ENCODE peak calls at places on chromosomes 7 and 10, in eight cellular contexts. N, B, E, U, A, Z, R and C are unnamed samples.

GRCh38 chr10:76769161-76769560 is 868.4 kb downstream of the KCNMA1 start:
- DNase-seq in N (no peak), B (no peak), E (no peak), U (no peak), A (no peak), Z (no peak), R (no peak), C (no peak)

GRCh38 chr10:104924101-104924795 is 283.2 kb downstream of the SORCS3 start:
- DNase-seq in N (no peak), B (no peak), E (no peak), U (no peak), A (no peak), Z (no peak), R (no peak), C (no peak)

GRCh38 chr10:72611783-72612182 is 14.1 kb downstream of the MICU1 start:
- DNase-seq in N (no peak), B (no peak), E (no peak), U (no peak), A (no peak), Z (no peak), R (no peak), C (no peak)

GRCh38 chr10:128850647-128851046 is 616.4 kb upstream of the MGMT start:
- DNase-seq in N (no peak), B (no peak), E (no peak), U (no peak), A (no peak), Z (no peak), R (no peak), C (no peak)

GRCh38 chr7:8362723-8363369 is 70.6 kb upstream of the NXPH1 start:
- DNase-seq in N (no peak), B (no peak), E (no peak), U (no peak), A (no peak), Z (no peak), R (no peak), C (no peak)

GRCh38 chr10:86055928-86056327 is 310.7 kb downstream of the GRID1 start:
- DNase-seq in N (no peak), B (no peak), E (no peak), U (no peak), A (no peak), Z (no peak), R (no peak), C (no peak)

GRCh38 chr7:128890306-128891109 is 20.0 kb downstream of the KCP start:
- DNase-seq in N (no peak), B (no peak), E (no peak), U (peak), A (no peak), Z (no peak), R (no peak), C (peak)

GRCh38 chr7:121307021-121307575 is 21.7 kb upstream of the WNT16 start:
- DNase-seq in N (no peak), B (no peak), E (no peak), U (no peak), A (no peak), Z (no peak), R (no peak), C (no peak)

GRCh38 chr7:11434371-11434770 is 397.6 kb downstream of the THSD7A start:
- DNase-seq in N (no peak), B (peak), E (no peak), U (no peak), A (no peak), Z (no peak), R (no peak), C (no peak)

GRCh38 chr7:1611708-1612241 is 41.9 kb upstream of the PSMG3 start:
- DNase-seq in N (peak), B (peak), E (no peak), U (no peak), A (peak), Z (peak), R (peak), C (no peak)

GRCh38 chr7:92034116-92034515 is 93.5 kb downstream of the AKAP9 start:
- DNase-seq in N (no peak), B (no peak), E (no peak), U (no peak), A (no peak), Z (no peak), R (no peak), C (no peak)

GRCh38 chr7:37234928-37235327 is 213.7 kb downstream of the ELMO1 start:
- DNase-seq in N (no peak), B (no peak), E (no peak), U (no peak), A (peak), Z (no peak), R (no peak), C (peak)

GRCh38 chr7:52257890-52258289 is 777.5 kb upstream of the POM121L12 start:
- DNase-seq in N (no peak), B (no peak), E (no peak), U (no peak), A (no peak), Z (no peak), R (no peak), C (no peak)

GRCh38 chr10:60643874-60644273 is 134.4 kb upstream of the CDK1 start:
- DNase-seq in N (no peak), B (no peak), E (no peak), U (no peak), A (no peak), Z (no peak), R (no peak), C (no peak)

GRCh38 chr7:18866359-18867036 is 250.9 kb downstream of the TWIST1 start:
- DNase-seq in N (no peak), B (peak), E (no peak), U (no peak), A (peak), Z (peak), R (peak), C (no peak)

GRCh38 chr10:67976292-67977245 is 92.1 kb downstream of the SIRT1 start:
- DNase-seq in N (no peak), B (no peak), E (no peak), U (no peak), A (no peak), Z (no peak), R (no peak), C (no peak)

GRCh38 chr10:88731296-88731695 is 25.2 kb downstream of the LIPK start:
- DNase-seq in N (no peak), B (no peak), E (no peak), U (no peak), A (no peak), Z (no peak), R (no peak), C (no peak)

GRCh38 chr10:78416031-78416800 is 382.6 kb downstream of the RPS24 start:
- DNase-seq in N (no peak), B (peak), E (no peak), U (no peak), A (peak), Z (peak), R (peak), C (no peak)

GRCh38 chr10:69068549-69068948 is 19.4 kb upstream of the SRGN start:
- DNase-seq in N (no peak), B (no peak), E (no peak), U (no peak), A (no peak), Z (no peak), R (no peak), C (no peak)

GRCh38 chr7:111756687-111757178 is 194.4 kb upstream of the IMMP2L start:
- DNase-seq in N (no peak), B (peak), E (no peak), U (no peak), A (no peak), Z (no peak), R (no peak), C (peak)

GRCh38 chr7:37285701-37286475 is 162.8 kb downstream of the ELMO1 start:
- DNase-seq in N (no peak), B (no peak), E (no peak), U (no peak), A (no peak), Z (no peak), R (no peak), C (no peak)

GRCh38 chr10:32065871-32066270 is 9.6 kb upstream of the KIF5B start:
- DNase-seq in N (no peak), B (peak), E (no peak), U (no peak), A (peak), Z (no peak), R (peak), C (no peak)

GRCh38 chr10:11225935-11226334 is 208.3 kb downstream of the CELF2 start:
- DNase-seq in N (no peak), B (no peak), E (no peak), U (no peak), A (no peak), Z (no peak), R (no peak), C (no peak)

GRCh38 chr10:10658157-10658556 is 359.5 kb upstream of the CELF2 start:
- DNase-seq in N (no peak), B (peak), E (no peak), U (no peak), A (no peak), Z (no peak), R (no peak), C (no peak)

GRCh38 chr7:29879609-29880008 is 73.3 kb downstream of the WIPF3 start:
- DNase-seq in N (no peak), B (peak), E (no peak), U (no peak), A (no peak), Z (no peak), R (no peak), C (no peak)

GRCh38 chr7:29877196-29877595 is 70.9 kb downstream of the WIPF3 start:
- DNase-seq in N (no peak), B (peak), E (no peak), U (no peak), A (no peak), Z (no peak), R (no peak), C (no peak)

GRCh38 chr7:29875741-29876140 is 69.4 kb downstream of the WIPF3 start:
- DNase-seq in N (no peak), B (no peak), E (no peak), U (no peak), A (no peak), Z (no peak), R (no peak), C (no peak)

GRCh38 chr7:29881724-29882123 is 75.4 kb downstream of the WIPF3 start:
- DNase-seq in N (no peak), B (no peak), E (no peak), U (no peak), A (no peak), Z (no peak), R (no peak), C (peak)

DNA sequence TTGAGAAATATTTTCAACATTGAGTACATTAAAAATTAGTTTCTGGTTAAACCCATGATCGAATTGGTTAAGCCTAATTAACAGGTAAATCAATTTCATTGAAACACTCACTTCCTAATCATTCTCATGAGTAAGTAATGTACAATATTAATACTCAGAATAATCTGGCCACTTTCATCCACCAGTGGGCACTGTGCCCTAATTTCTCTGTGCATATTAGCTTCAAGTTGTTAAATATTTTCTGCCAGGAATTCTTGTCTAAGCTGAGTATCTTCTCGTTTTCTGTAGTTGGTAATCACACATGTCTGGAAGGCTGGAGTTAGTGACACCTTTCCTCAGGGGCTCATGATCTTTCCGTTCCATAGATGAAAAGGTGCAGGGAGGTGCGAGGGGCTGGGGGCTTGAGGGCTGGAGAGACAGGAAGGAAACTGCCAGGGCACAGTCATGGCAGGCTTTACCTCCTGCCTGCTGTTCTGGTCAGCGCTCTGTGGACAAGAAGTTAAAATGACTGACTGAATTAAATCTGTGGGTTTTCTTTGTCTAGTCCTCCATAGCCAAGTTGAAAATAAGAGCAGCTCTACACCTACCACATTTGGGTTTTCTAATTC is 71.9 kb downstream of the WIPF3 start:
- DNase-seq in N (no peak), B (peak), E (no peak), U (no peak), A (peak), Z (no peak), R (no peak), C (no peak)
- TF ChIP-seq CTCF in N (peak), B (peak), E (peak), U (peak), A (peak), Z (peak), R (peak), C (peak)

DNA sequence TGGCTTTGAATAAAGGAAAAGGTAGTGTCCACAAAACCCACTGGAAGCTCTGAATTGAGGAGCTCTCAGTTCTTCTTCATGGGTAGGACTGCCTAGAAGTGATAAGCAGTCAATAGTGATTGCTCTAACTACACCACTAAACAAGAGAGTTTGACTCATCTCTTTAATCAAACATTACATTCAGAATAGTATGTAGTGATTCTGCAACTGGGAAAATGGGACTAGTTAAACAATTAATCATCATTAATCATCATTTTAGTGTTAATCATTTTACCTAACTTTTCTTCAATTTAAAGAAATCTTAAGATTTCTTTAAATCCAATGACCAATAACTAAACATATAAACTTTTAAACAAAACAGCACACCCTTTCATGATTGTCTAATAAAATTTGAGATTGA is 484.0 kb upstream of the FZD8 start:
- DNase-seq in N (no peak), B (no peak), E (no peak), U (no peak), A (peak), Z (no peak), R (no peak), C (no peak)
- TF ChIP-seq CTCF in N (no peak), B (no peak), E (no peak), U (no peak), A (no peak), Z (no peak), R (no peak), C (no peak)

GRCh38 chr10:63268798-63269503 is 135.8 kb downstream of the NRBF2 start:
- DNase-seq in N (no peak), B (peak), E (peak), U (peak), A (peak), Z (peak), R (peak), C (peak)
- TF ChIP-seq CTCF in N (peak), B (peak), E (no peak), U (peak), A (peak), Z (peak), R (no peak), C (no peak)

DNA sequence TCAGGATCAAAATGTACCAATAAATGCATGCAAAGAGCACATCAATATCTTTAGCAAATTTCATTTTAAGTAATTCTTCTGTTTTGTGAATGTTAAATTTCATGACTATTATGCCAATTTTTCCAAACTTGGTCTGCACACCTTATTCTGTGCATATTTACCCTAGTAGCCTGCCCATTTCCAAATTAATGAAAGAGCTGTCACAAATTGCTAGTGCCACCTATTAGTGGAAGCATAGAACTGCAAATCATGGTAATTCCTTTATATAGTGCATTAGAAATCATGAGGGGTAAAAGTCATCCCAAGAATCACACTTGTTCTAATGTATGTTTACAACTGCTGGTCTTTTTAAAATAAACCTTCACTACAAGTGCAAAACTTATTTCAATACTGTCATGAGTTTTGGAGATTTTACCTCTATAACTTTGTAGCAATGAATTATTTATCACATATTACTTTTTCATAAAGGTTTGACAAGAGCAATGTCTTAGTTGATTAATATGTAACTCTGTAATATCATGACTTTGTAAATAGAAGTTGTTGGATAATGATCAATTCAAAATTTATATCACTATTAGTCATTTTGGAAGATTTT is 5.7 kb downstream of the SEMA3A start:
- DNase-seq in N (no peak), B (peak), E (no peak), U (no peak), A (no peak), Z (no peak), R (no peak), C (no peak)
- TF ChIP-seq CTCF in N (peak), B (peak), E (peak), U (peak), A (peak), Z (peak), R (peak), C (peak)

GRCh38 chr10:54372164-54372563 is 428.9 kb downstream of the PCDH15 start:
- DNase-seq in N (no peak), B (no peak), E (no peak), U (no peak), A (no peak), Z (no peak), R (no peak), C (no peak)

GRCh38 chr10:54363390-54363789 is 437.6 kb downstream of the PCDH15 start:
- DNase-seq in N (no peak), B (no peak), E (no peak), U (no peak), A (no peak), Z (no peak), R (no peak), C (no peak)

GRCh38 chr10:54368984-54369383 is 432.0 kb downstream of the PCDH15 start:
- DNase-seq in N (no peak), B (no peak), E (no peak), U (no peak), A (no peak), Z (no peak), R (no peak), C (no peak)
- TF ChIP-seq CTCF in N (no peak), B (no peak), E (no peak), U (no peak), A (no peak), Z (no peak), R (no peak), C (peak)

GRCh38 chr10:38605153-38605661 is 511.1 kb downstream of the ZNF37A start:
- DNase-seq in N (no peak), B (no peak), E (no peak), U (no peak), A (no peak), Z (no peak), R (no peak), C (no peak)
- TF ChIP-seq CTCF in N (no peak), B (no peak), E (no peak), U (no peak), A (no peak), Z (no peak), R (no peak), C (no peak)

DNA sequence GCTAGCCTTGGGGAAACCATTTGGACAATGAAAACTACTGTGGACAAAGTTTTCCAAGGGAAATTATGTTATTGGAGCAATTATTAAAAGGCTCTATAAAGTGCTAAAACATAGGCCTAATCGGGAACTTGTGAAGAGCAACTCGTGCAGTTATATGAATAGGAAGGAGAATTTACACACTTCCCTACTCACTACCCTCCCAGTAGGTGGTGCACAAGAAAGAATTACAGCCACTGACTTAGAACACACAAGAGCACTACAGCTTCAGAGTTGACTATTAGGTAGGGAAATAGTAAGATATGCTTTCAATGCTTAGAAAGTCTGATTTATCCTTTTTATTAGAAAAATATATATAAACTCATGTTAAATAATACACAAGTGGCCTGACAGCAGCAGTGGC is 47.2 kb downstream of the GSAP start:
- DNase-seq in N (no peak), B (peak), E (no peak), U (no peak), A (no peak), Z (no peak), R (no peak), C (no peak)
- TF ChIP-seq CTCF in N (no peak), B (no peak), E (no peak), U (peak), A (no peak), Z (peak), R (no peak), C (no peak)